ENCODE peak calls at places on chromosomes 16 and 17, in nine cellular contexts. One of them, this sample, is unnamed.

GRCh38 chr17:80477647-80478478 is 1.5 kb upstream of the NPTX1 start:
- DNase-seq in CD4-positive, CD25-positive, alpha-beta regulatory T cell: peak; percentile 47
- DNase-seq in dorsolateral prefrontal cortex: peak; percentile 58
- DNase-seq in GM03348: peak; percentile 82
- DNase-seq in GM04503: no peak
- DNase-seq in cardiac septum: no peak
- DNase-seq in activated T-helper 1 cell treated with anti-CD3 and anti-CD28 coated beads, Interleukin-2, amount 50 U/mL, for 16 hours: no peak
- DNase-seq in neural progenitor cell: peak; percentile 91
- DNase-seq in esophagus squamous epithelium: no peak
- DNase-seq in this sample: no peak

GRCh38 chr16:520847-521246 is 6.7 kb upstream of the CAPN15 start:
- DNase-seq in dorsolateral prefrontal cortex: no peak
- DNase-seq in GM03348: no peak
- DNase-seq in CD4-positive, CD25-positive, alpha-beta regulatory T cell: no peak
- DNase-seq in neural progenitor cell: no peak
- DNase-seq in esophagus squamous epithelium: no peak
- DNase-seq in GM04503: no peak
- DNase-seq in cardiac septum: no peak
- DNase-seq in activated T-helper 1 cell treated with anti-CD3 and anti-CD28 coated beads, Interleukin-2, amount 50 U/mL, for 16 hours: no peak
- DNase-seq in this sample: no peak

GRCh38 chr16:24539850-24540484 is 601 bp downstream of the RBBP6 start:
- DNase-seq in CD4-positive, CD25-positive, alpha-beta regulatory T cell: peak; percentile 39
- DNase-seq in cardiac septum: peak; percentile 81
- DNase-seq in esophagus squamous epithelium: no peak
- DNase-seq in neural progenitor cell: peak; percentile 52
- DNase-seq in dorsolateral prefrontal cortex: no peak
- DNase-seq in activated T-helper 1 cell treated with anti-CD3 and anti-CD28 coated beads, Interleukin-2, amount 50 U/mL, for 16 hours: peak; percentile 30
- DNase-seq in GM03348: peak; percentile 73
- DNase-seq in GM04503: no peak
- DNase-seq in this sample: no peak

GRCh38 chr17:66353937-66354401 is 51.6 kb downstream of the PRKCA start:
- DNase-seq in cardiac septum: no peak
- DNase-seq in activated T-helper 1 cell treated with anti-CD3 and anti-CD28 coated beads, Interleukin-2, amount 50 U/mL, for 16 hours: no peak
- DNase-seq in esophagus squamous epithelium: no peak
- DNase-seq in dorsolateral prefrontal cortex: no peak
- DNase-seq in GM03348: peak; percentile 13
- DNase-seq in CD4-positive, CD25-positive, alpha-beta regulatory T cell: no peak
- DNase-seq in GM04503: no peak
- DNase-seq in neural progenitor cell: no peak
- DNase-seq in this sample: no peak

GRCh38 chr16:30183961-30184429 is 593 bp downstream of the CORO1A start:
- DNase-seq in neural progenitor cell: no peak
- DNase-seq in dorsolateral prefrontal cortex: no peak
- DNase-seq in activated T-helper 1 cell treated with anti-CD3 and anti-CD28 coated beads, Interleukin-2, amount 50 U/mL, for 16 hours: peak; percentile 56
- DNase-seq in GM04503: no peak
- DNase-seq in CD4-positive, CD25-positive, alpha-beta regulatory T cell: peak; percentile 97
- DNase-seq in GM03348: no peak
- DNase-seq in esophagus squamous epithelium: no peak
- DNase-seq in cardiac septum: peak; percentile 90
- DNase-seq in this sample: no peak

GRCh38 chr17:58324409-58325288 is 3.9 kb downstream of the TSPOAP1 start:
- DNase-seq in activated T-helper 1 cell treated with anti-CD3 and anti-CD28 coated beads, Interleukin-2, amount 50 U/mL, for 16 hours: no peak
- DNase-seq in GM03348: peak; percentile 82
- DNase-seq in GM04503: no peak
- DNase-seq in CD4-positive, CD25-positive, alpha-beta regulatory T cell: peak; percentile 22
- DNase-seq in cardiac septum: no peak
- DNase-seq in esophagus squamous epithelium: no peak
- DNase-seq in neural progenitor cell: peak; percentile 87
- DNase-seq in dorsolateral prefrontal cortex: no peak
- DNase-seq in this sample: no peak

GRCh38 chr17:80267391-80267790 is 6.7 kb downstream of the RNF213 start:
- DNase-seq in esophagus squamous epithelium: no peak
- DNase-seq in cardiac septum: no peak
- DNase-seq in CD4-positive, CD25-positive, alpha-beta regulatory T cell: no peak
- DNase-seq in neural progenitor cell: no peak
- DNase-seq in GM04503: no peak
- DNase-seq in GM03348: no peak
- DNase-seq in activated T-helper 1 cell treated with anti-CD3 and anti-CD28 coated beads, Interleukin-2, amount 50 U/mL, for 16 hours: no peak
- DNase-seq in dorsolateral prefrontal cortex: no peak
- DNase-seq in this sample: no peak

GRCh38 chr17:75878174-75878998 is at the start of gene TRIM47:
- DNase-seq in CD4-positive, CD25-positive, alpha-beta regulatory T cell: no peak
- DNase-seq in activated T-helper 1 cell treated with anti-CD3 and anti-CD28 coated beads, Interleukin-2, amount 50 U/mL, for 16 hours: no peak
- DNase-seq in GM04503: no peak
- DNase-seq in GM03348: peak; percentile 81
- DNase-seq in esophagus squamous epithelium: no peak
- DNase-seq in neural progenitor cell: peak; percentile 56
- DNase-seq in dorsolateral prefrontal cortex: no peak
- DNase-seq in cardiac septum: no peak
- DNase-seq in this sample: no peak

GRCh38 chr17:57911834-57912673 is 43.2 kb downstream of the CUEDC1 start:
- DNase-seq in GM04503: no peak
- DNase-seq in activated T-helper 1 cell treated with anti-CD3 and anti-CD28 coated beads, Interleukin-2, amount 50 U/mL, for 16 hours: no peak
- DNase-seq in GM03348: peak; percentile 29
- DNase-seq in dorsolateral prefrontal cortex: peak; percentile 95
- DNase-seq in CD4-positive, CD25-positive, alpha-beta regulatory T cell: no peak
- DNase-seq in cardiac septum: peak; percentile 93
- DNase-seq in neural progenitor cell: peak; percentile 93
- DNase-seq in esophagus squamous epithelium: no peak
- DNase-seq in this sample: no peak

This sample was measured in type B pancreatic cell.